ENCODE peak calls at places on chromosomes 6 and 20, in seven cellular contexts. J, E, V, P, Z, O and L are unnamed samples.

GRCh38 chr6:162230147-162230752 is 497.3 kb downstream of the PRKN start:
- DNase-seq in J (no peak), E (no peak), V (no peak), P (no peak), Z (no peak), O (no peak), L (no peak)

GRCh38 chr6:84768442-84769174 is 4.2 kb upstream of the TBX18 start:
- DNase-seq in J (no peak), E (no peak), V (no peak), P (no peak), Z (no peak), O (no peak), L (no peak)

GRCh38 chr20:44728835-44729342 is 13.7 kb downstream of the CCN5 start:
- DNase-seq in J (no peak), E (no peak), V (no peak), P (no peak), Z (no peak), O (peak), L (no peak)

GRCh38 chr6:169428532-169428931 is 174.9 kb upstream of the THBS2 start:
- DNase-seq in J (no peak), E (no peak), V (no peak), P (no peak), Z (no peak), O (no peak), L (no peak)

GRCh38 chr20:62337558-62338293 is 29.4 kb downstream of the LAMA5 start:
- DNase-seq in J (no peak), E (no peak), V (no peak), P (no peak), Z (no peak), O (no peak), L (no peak)

GRCh38 chr20:24634855-24635254 is 165.4 kb downstream of the SYNDIG1 start:
- DNase-seq in J (no peak), E (no peak), V (peak), P (no peak), Z (no peak), O (peak), L (no peak)

GRCh38 chr6:37343248-37343647 is 10.5 kb upstream of the RNF8 start:
- DNase-seq in J (no peak), E (no peak), V (no peak), P (no peak), Z (no peak), O (no peak), L (no peak)

GRCh38 chr6:130848945-130849344 is 21.7 kb downstream of the SMLR1 start:
- DNase-seq in J (peak), E (no peak), V (no peak), P (no peak), Z (no peak), O (peak), L (no peak)

GRCh38 chr6:159919011-159919511 is 28.3 kb downstream of the MAS1 start:
- DNase-seq in J (no peak), E (no peak), V (no peak), P (no peak), Z (no peak), O (peak), L (no peak)

GRCh38 chr6:40444811-40445210 is 142.4 kb downstream of the LRFN2 start:
- DNase-seq in J (no peak), E (no peak), V (no peak), P (no peak), Z (no peak), O (peak), L (no peak)

GRCh38 chr6:33008944-33009861 is at the start of gene HLA-DOA:
- DNase-seq in J (peak), E (no peak), V (peak), P (no peak), Z (peak), O (peak), L (peak)

GRCh38 chr6:139373154-139373927 is 1.1 kb downstream of the CITED2 start:
- DNase-seq in J (peak), E (peak), V (peak), P (no peak), Z (peak), O (peak), L (no peak)

GRCh38 chr6:3603443-3604130 is 146.7 kb upstream of the SLC22A23 start:
- DNase-seq in J (no peak), E (no peak), V (no peak), P (no peak), Z (no peak), O (peak), L (no peak)

GRCh38 chr6:130574146-130574545 is 208.3 kb downstream of the TMEM200A start:
- DNase-seq in J (no peak), E (no peak), V (no peak), P (no peak), Z (no peak), O (no peak), L (no peak)

GRCh38 chr6:40845588-40845987 is 193.4 kb downstream of the UNC5CL start:
- DNase-seq in J (peak), E (no peak), V (no peak), P (no peak), Z (no peak), O (peak), L (no peak)

GRCh38 chr20:63351811-63352591 is 9.1 kb downstream of the CHRNA4 start:
- DNase-seq in J (no peak), E (no peak), V (no peak), P (no peak), Z (no peak), O (no peak), L (no peak)

GRCh38 chr20:52593634-52594033 is 378.5 kb upstream of the TSHZ2 start:
- DNase-seq in J (no peak), E (no peak), V (no peak), P (no peak), Z (no peak), O (peak), L (no peak)

GRCh38 chr6:117072781-117073180 is 192.6 kb upstream of the VGLL2 start:
- DNase-seq in J (no peak), E (no peak), V (no peak), P (no peak), Z (no peak), O (no peak), L (no peak)

GRCh38 chr6:43733471-43734293 is 36.3 kb upstream of the VEGFA start:
- DNase-seq in J (peak), E (no peak), V (no peak), P (no peak), Z (peak), O (no peak), L (no peak)

GRCh38 chr6:78598966-78599365 is 268.4 kb upstream of the IRAK1BP1 start:
- DNase-seq in J (no peak), E (no peak), V (no peak), P (no peak), Z (no peak), O (peak), L (no peak)

GRCh38 chr20:47578543-47578942 is 76.9 kb downstream of the NCOA3 start:
- DNase-seq in J (no peak), E (no peak), V (no peak), P (no peak), Z (no peak), O (no peak), L (no peak)

GRCh38 chr6:54595844-54596243 is 250.7 kb upstream of the FAM83B start:
- DNase-seq in J (no peak), E (no peak), V (no peak), P (no peak), Z (no peak), O (no peak), L (no peak)

GRCh38 chr20:19995220-19995863 is 21.8 kb upstream of the NAA20 start:
- DNase-seq in J (no peak), E (no peak), V (no peak), P (no peak), Z (no peak), O (peak), L (no peak)

GRCh38 chr20:19259182-19259591 is 46.7 kb downstream of the SLC24A3 start:
- DNase-seq in J (no peak), E (no peak), V (no peak), P (no peak), Z (no peak), O (no peak), L (no peak)

GRCh38 chr6:109892451-109893435 is 85.4 kb upstream of the GPR6 start:
- DNase-seq in J (no peak), E (no peak), V (peak), P (no peak), Z (no peak), O (no peak), L (peak)

GRCh38 chr20:38228436-38228835 is 32.1 kb downstream of the KIAA1755 start:
- DNase-seq in J (no peak), E (no peak), V (no peak), P (no peak), Z (no peak), O (peak), L (no peak)

GRCh38 chr6:20672038-20672437 is 137.8 kb downstream of the CDKAL1 start:
- DNase-seq in J (no peak), E (no peak), V (no peak), P (no peak), Z (no peak), O (no peak), L (no peak)

GRCh38 chr6:15444081-15444731 is 198.3 kb downstream of the JARID2 start:
- DNase-seq in J (no peak), E (no peak), V (no peak), P (no peak), Z (no peak), O (no peak), L (no peak)

GRCh38 chr6:149867876-149868640 is 3.9 kb upstream of the LRP11 start:
- DNase-seq in J (no peak), E (no peak), V (no peak), P (no peak), Z (no peak), O (no peak), L (no peak)